ENCODE peak calls at places on chromosomes 12 and 14, in seven cellular contexts. D is hepatocyte, N is MM.1S, F is WTC11, C is left cardiac atrium, P is HFF-Myc, O is GM12891. S is an unnamed sample.
A peak's percentile ranks its signal among the peaks of the same experiment; 100 is the strongest.

GRCh38 chr14:90060312-90060964 is 1.4 kb upstream of the KCNK13 start:
- DNase-seq in N (peak; percentile 9), F (peak; percentile 81), C (peak; percentile 53), D (peak; percentile 70), P (no peak), O (peak; percentile 67), S (no peak)

GRCh38 chr12:5691943-5692342 is 253.1 kb downstream of the ANO2 start:
- DNase-seq in D (peak; percentile 31), N (no peak), C (no peak), P (no peak), O (no peak), F (no peak), S (no peak)

GRCh38 chr14:71952381-71953363 is 20.4 kb downstream of the RGS6 start:
- DNase-seq in N (no peak), P (no peak), D (no peak), F (no peak), C (no peak), O (no peak), S (no peak)

GRCh38 chr14:101719708-101720107 is 41.8 kb upstream of the PPP2R5C start:
- DNase-seq in F (no peak), O (no peak), P (no peak), D (no peak), C (peak; percentile 48), N (no peak), S (peak; percentile 19)

GRCh38 chr14:95935228-95935822 is 58.7 kb downstream of the TUNAR start:
- DNase-seq in D (peak; percentile 68), C (no peak), F (peak; percentile 48), N (peak; percentile 18), O (no peak), P (peak; percentile 15), S (no peak)

GRCh38 chr14:70698288-70698687 is 56.6 kb downstream of the TTC9 start:
- DNase-seq in O (no peak), P (no peak), F (no peak), C (peak; percentile 34), N (no peak), D (peak; percentile 41), S (no peak)

GRCh38 chr12:109910969-109911348 is 10.9 kb downstream of the TCHP start:
- DNase-seq in O (peak; percentile 50), P (no peak), D (peak; percentile 20), N (no peak), C (no peak), F (peak; percentile 93), S (no peak)

GRCh38 chr12:66449531-66449930 is 147.2 kb downstream of the HELB start:
- DNase-seq in F (no peak), O (no peak), D (no peak), P (no peak), N (no peak), C (no peak), S (no peak)

GRCh38 chr12:18224745-18225144 is 36.6 kb upstream of the PIK3C2G start:
- DNase-seq in F (no peak), D (peak; percentile 48), N (peak; percentile 36), P (no peak), C (no peak), O (no peak), S (no peak)

GRCh38 chr12:79934309-79935020 is 432 bp downstream of the PPP1R12A start:
- DNase-seq in C (no peak), N (peak; percentile 21), O (no peak), D (peak; percentile 74), F (peak; percentile 72), P (no peak), S (peak; percentile 80)